ENCODE peak calls at places on chromosomes 4 and X, in seven cellular contexts. O, Y, Z, K, Q, D and G are unnamed samples. For H3K9me2, the result is how much of the 10 kb centered on the place peaks cover.

GRCh38 chrX:41180194-41180902 is 95.1 kb downstream of the USP9X start:
- DNase-seq in D (peak), Z (peak), K (peak), O (peak), Y (peak), Q (peak), G (peak)

GRCh38 chrX:53287493-53288138 is 6.2 kb upstream of the IQSEC2 start:
- DNase-seq in D (no peak), O (no peak), Z (peak), Y (peak), Q (peak), K (peak), G (peak)

GRCh38 chrX:69029696-69030245 is 135.5 kb downstream of the PJA1 start:
- DNase-seq in K (no peak), Y (no peak), Q (no peak), Z (no peak), O (no peak), D (peak), G (no peak)

GRCh38 chr4:116387942-116388474 is 697.4 kb downstream of the TRAM1L1 start:
- DNase-seq in Q (no peak), D (no peak), Z (no peak), Y (no peak), O (no peak), K (no peak), G (no peak)

GRCh38 chrX:133402042-133402453 is 13.2 kb downstream of the GPC4 start:
- DNase-seq in Y (no peak), O (no peak), Z (peak), D (no peak), Q (no peak), K (no peak), G (no peak)

GRCh38 chrX:115268421-115268820 is 21.1 kb upstream of the LUZP4 start:
- DNase-seq in Y (no peak), O (peak), Q (peak), K (peak), Z (peak), D (peak), G (peak)

GRCh38 chr4:86653237-86653865 is 59.2 kb downstream of the PTPN13 start:
- DNase-seq in Q (peak), D (peak), K (no peak), O (peak), Y (peak), Z (no peak), G (peak)

GRCh38 chrX:31606796-31607195 is 535.0 kb upstream of the FTHL17 start:
- DNase-seq in Q (no peak), Y (no peak), K (no peak), Z (peak), O (no peak), D (no peak), G (no peak)

GRCh38 chrX:123320622-123321021 is 136.5 kb downstream of the GRIA3 start:
- DNase-seq in O (no peak), K (no peak), Z (no peak), D (no peak), Y (no peak), Q (no peak), G (no peak)

GRCh38 chr4:52173470-52174055 is 122.5 kb downstream of the SPATA18 start:
- DNase-seq in Y (no peak), D (no peak), Z (peak), Q (no peak), K (no peak), O (no peak), G (no peak)

GRCh38 chr4:102761478-102761790 is 666 bp upstream of the MANBA start:
- DNase-seq in O (peak), D (no peak), Q (no peak), Y (peak), K (peak), Z (peak), G (peak)

GRCh38 chrX:11724122-11725017 is 33.7 kb upstream of the MSL3 start:
- DNase-seq in K (peak), D (peak), Q (peak), Y (peak), O (peak), Z (peak), G (peak)

GRCh38 chr4:8171941-8172924 is 13.6 kb upstream of the ABLIM2 start:
- DNase-seq in Q (no peak), Y (no peak), K (no peak), D (no peak), O (no peak), Z (no peak), G (no peak)

DNA sequence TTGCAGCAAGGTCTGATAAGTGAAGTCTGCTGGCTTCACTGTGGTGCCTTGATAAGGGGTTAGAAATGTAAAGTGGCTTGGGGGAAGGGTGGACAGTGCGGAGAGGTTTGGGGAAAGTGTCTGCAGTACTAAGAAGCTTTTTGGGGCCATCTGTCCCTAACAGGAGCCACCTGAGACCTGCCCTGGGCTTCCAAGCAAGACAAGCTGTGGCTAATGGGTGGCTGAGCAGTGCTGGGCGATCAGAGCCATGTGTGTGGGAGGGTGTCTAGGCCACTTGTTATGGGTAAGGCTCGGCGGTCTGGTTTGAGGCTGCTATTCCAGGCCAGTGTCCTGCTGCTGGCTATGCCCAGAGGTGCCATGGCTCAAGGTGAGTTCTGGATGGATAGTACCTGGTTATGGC is 185.4 kb upstream of the MTMR8 start:
- DNase-seq in Z (no peak), Y (no peak), O (no peak), D (no peak), Q (no peak), K (no peak), G (no peak)
- H3K4me2 ChIP-seq in Z (no peak), Y (peak), O (no peak), D (no peak), Q (no peak), K (no peak), G (no peak)

GRCh38 chr4:88732714-88733368 is 35.2 kb upstream of the NAP1L5 start:
- DNase-seq in K (no peak), Y (no peak), O (no peak), D (no peak), Z (no peak), Q (no peak), G (no peak)

GRCh38 chr4:88736264-88736663 is 38.6 kb upstream of the NAP1L5 start:
- DNase-seq in K (no peak), Q (no peak), Y (no peak), O (no peak), D (no peak), Z (no peak), G (no peak)

GRCh38 chr4:88735554-88735953 is 37.9 kb upstream of the NAP1L5 start:
- DNase-seq in Z (no peak), Y (no peak), O (no peak), Q (no peak), K (no peak), D (no peak), G (no peak)

GRCh38 chr4:88737304-88738015 is 39.8 kb upstream of the NAP1L5 start:
- DNase-seq in O (no peak), Z (no peak), Q (no peak), D (peak), Y (no peak), K (peak), G (no peak)

GRCh38 chr4:88734403-88734949 is 36.8 kb upstream of the NAP1L5 start:
- DNase-seq in D (no peak), K (no peak), Z (peak), Q (no peak), O (no peak), Y (no peak), G (no peak)
- H3K9me2 ChIP-seq in D (under half), K (under half), Z (under half), Q (under half), O (under half), Y (under half), G (under half)

GRCh38 chr4:169092889-169093522 is 83.0 kb upstream of the CBR4 start:
- DNase-seq in K (no peak), Z (no peak), Y (no peak), D (no peak), O (no peak), Q (no peak), G (peak)
- H3K4me2 ChIP-seq in K (no peak), Z (no peak), Y (no peak), D (no peak), O (no peak), Q (no peak), G (peak)

DNA sequence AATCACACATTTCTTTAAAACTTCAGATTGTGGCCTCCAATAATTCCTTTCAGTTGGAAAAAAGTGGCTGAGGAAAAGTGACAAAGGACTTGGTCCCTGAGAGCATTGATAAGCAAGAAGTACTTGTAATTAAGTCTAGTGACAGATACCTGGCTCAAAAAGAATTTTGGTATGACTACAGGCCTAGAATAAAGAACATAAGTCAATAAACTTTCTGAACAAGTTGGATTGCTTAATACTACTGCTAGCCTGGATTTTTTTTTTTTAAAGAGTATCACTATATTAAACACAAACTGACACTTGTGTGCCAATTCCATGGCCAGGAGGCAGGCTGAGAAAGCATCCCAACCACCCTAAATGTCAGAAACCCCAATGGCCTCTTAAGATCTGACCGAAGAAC is 49.3 kb upstream of the PDGFC start:
- DNase-seq in K (no peak), Z (no peak), D (no peak), Y (no peak), O (no peak), Q (no peak), G (no peak)
- H3K9me2 ChIP-seq in K (under half), Z (under half), D (under half), Y (under half), O (under half), Q (under half), G (under half)

GRCh38 chr4:133624744-133625143 is 475.6 kb downstream of the PCDH10 start:
- DNase-seq in D (peak), Q (no peak), Y (no peak), K (peak), Z (no peak), O (no peak), G (no peak)

GRCh38 chr4:133618963-133619362 is 469.9 kb downstream of the PCDH10 start:
- DNase-seq in O (no peak), Y (no peak), Q (no peak), K (no peak), D (no peak), Z (no peak), G (no peak)

GRCh38 chr4:133623847-133624246 is 474.8 kb downstream of the PCDH10 start:
- DNase-seq in O (no peak), Z (no peak), D (no peak), Q (no peak), K (no peak), Y (no peak), G (no peak)

GRCh38 chr4:133621628-133622027 is 472.5 kb downstream of the PCDH10 start:
- DNase-seq in O (no peak), K (no peak), Z (no peak), Q (no peak), Y (no peak), D (no peak), G (no peak)
- H3K4me2 ChIP-seq in O (no peak), K (no peak), Z (no peak), Q (no peak), Y (no peak), D (no peak), G (no peak)

GRCh38 chr4:15021946-15022345 is 19.7 kb downstream of the CPEB2 start:
- DNase-seq in K (no peak), Z (no peak), Y (no peak), O (no peak), D (no peak), Q (no peak), G (no peak)

GRCh38 chr4:15020502-15021286 is 18.4 kb downstream of the CPEB2 start:
- DNase-seq in Z (no peak), K (no peak), Q (no peak), D (no peak), Y (no peak), O (no peak), G (no peak)

GRCh38 chr4:15021301-15021700 is 19.0 kb downstream of the CPEB2 start:
- DNase-seq in Q (no peak), Z (no peak), Y (no peak), O (no peak), D (no peak), K (no peak), G (no peak)

GRCh38 chr4:15015170-15015569 is 12.9 kb downstream of the CPEB2 start:
- DNase-seq in Y (no peak), O (no peak), Z (no peak), D (no peak), Q (no peak), K (no peak), G (no peak)

DNA sequence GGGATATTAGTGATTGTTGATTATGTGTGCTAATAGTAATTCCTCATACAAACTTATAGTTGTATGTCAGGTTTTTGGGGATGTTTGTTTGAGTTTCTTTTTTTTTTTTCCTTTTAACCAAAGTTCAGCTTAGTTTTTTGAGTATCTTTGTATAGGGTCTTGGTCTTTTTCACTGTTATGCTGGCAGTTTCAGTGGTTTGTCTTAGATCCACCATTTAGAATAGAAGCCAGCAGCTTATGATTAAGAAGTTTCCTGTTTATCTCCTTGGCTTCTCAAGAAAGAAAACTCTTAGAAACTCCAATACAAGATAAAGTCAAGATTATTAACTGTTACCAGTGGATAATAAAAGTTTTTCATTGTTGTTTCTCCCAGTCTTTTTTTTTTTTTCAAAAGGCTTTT is 16.1 kb downstream of the CPEB2 start:
- DNase-seq in K (no peak), Q (no peak), Z (no peak), D (no peak), Y (no peak), O (no peak), G (no peak)
- H3K9me2 ChIP-seq in K (under half), Q (under half), Z (under half), D (under half), Y (under half), O (under half), G (under half)

GRCh38 chr4:142326181-142326580 is 519.9 kb downstream of the INPP4B start:
- DNase-seq in Z (no peak), Y (no peak), K (no peak), Q (no peak), O (no peak), D (no peak), G (no peak)

GRCh38 chr4:142334931-142335330 is 511.2 kb downstream of the INPP4B start:
- DNase-seq in K (no peak), O (no peak), Y (no peak), D (no peak), Q (no peak), Z (no peak), G (no peak)

GRCh38 chr4:142329304-142329703 is 516.8 kb downstream of the INPP4B start:
- DNase-seq in Y (no peak), O (no peak), K (no peak), Z (no peak), D (no peak), Q (no peak), G (no peak)

GRCh38 chr4:142331646-142332045 is 514.5 kb downstream of the INPP4B start:
- DNase-seq in Q (no peak), K (no peak), D (no peak), Z (no peak), Y (no peak), O (no peak), G (no peak)

DNA sequence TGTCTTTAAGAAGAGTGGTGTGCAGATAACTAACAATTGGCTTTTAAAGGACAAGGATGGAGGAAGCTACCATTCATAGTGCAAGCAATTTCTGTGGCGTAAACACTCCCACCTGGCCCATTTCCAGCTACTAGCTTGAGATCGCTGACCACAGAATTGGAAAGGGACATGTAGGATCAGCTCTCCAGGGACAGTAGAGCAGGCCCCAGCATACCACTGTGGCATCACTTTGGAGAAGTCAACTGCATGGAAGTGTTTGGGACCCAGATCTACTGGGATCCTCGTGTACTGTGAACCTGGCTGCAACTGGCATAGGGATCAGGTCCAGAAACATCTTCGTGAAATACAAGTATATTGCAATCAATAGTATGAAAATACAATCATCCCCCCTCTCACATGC is 515.0 kb downstream of the INPP4B start:
- DNase-seq in Q (no peak), Y (no peak), Z (no peak), D (no peak), O (no peak), K (no peak), G (no peak)
- H3K4me2 ChIP-seq in Q (no peak), Y (no peak), Z (no peak), D (no peak), O (no peak), K (no peak), G (no peak)

DNA sequence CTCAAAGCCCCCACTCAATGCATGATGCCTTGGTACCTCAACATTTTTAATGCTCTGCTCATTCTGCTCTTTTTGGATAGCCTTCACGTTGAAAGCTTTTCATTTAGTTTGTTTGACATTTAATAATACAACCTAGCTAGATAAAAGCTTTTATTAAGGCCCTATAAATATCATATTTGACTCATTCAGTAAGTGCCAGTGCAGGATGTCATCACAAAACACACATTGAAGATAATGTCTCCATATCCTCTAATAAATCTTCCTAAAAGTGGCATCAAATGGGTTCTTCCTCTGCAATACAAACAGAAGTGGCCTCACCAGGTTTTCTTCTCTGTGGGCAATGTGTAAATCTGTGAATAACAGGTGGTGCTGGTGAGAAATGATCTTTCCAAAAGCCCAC is 12.0 kb upstream of the PCYT1B start:
- DNase-seq in D (no peak), O (no peak), Y (no peak), K (no peak), Z (no peak), Q (no peak), G (no peak)
- H3K9me2 ChIP-seq in D (under half), O (under half), Y (under half), K (under half), Z (under half), Q (under half), G (under half)

DNA sequence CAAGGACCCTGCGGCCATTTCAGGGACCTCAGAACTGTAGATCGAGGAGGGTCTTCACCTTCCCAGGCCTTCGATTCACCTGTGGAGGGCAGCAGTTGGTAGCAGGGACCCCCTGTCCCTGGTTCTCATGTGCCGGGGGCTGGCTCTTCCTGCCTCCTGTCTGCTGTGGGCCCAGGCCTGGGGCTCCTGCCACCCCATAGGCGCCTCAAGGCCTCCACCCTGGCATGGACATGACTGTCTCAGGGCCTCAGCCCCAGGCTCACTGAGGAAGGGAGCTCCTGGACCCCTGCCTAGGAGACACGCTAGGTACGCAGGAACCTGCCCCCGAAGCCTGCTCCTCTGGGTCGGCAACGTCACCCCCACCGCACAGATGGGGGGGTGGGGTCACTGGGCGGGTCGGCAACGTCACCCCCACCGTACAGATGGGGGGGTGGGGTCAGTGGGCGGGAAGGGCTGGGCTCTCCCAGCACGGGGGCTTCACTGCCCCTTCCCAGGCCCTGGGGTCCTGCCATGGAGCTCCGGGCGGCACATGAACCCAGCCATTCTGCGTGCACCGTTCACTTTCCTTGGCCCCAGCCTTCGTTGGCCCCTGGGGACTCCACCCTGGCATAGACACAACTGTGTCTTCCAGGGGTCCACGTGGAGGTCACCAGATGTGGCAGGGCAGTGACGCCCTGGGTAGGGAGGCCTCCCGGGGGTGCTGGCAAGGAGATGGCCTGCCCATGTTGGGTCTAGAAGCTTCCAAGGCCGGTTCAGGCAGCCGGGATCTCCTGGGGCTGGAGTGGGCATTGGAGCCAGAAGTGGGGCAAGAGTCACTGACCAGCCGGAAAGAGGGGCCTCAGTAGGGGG is 3.5 kb upstream of the HGFAC start:
- DNase-seq in Z (no peak), D (no peak), K (no peak), Y (no peak), O (no peak), Q (no peak), G (no peak)
- H3K4me2 ChIP-seq in Z (no peak), D (no peak), K (no peak), Y (no peak), O (no peak), Q (no peak), G (no peak)